ENCODE peak calls at places on chromosomes 4 and X, in four cellular contexts. U is fibroblast of lung; X is naive thymus-derived CD8-positive, alpha-beta T cell; Z is HTR-8/SVneo. G is an unnamed sample.

GRCh38 chrX:17459008-17459407 is 84.0 kb downstream of the NHS start:
- DNase-seq in U (peak), X (no peak), Z (no peak), G (peak)

GRCh38 chr4:70577220-70577927 is 14.7 kb upstream of the AMBN start:
- DNase-seq in U (no peak), X (no peak), Z (no peak), G (no peak)

GRCh38 chrX:42127563-42127962 is 204.2 kb upstream of the CASK start:
- DNase-seq in U (no peak), X (no peak), Z (no peak), G (no peak)

GRCh38 chrX:15150578-15150977 is 119.3 kb downstream of the ASB9 start:
- DNase-seq in U (no peak), X (no peak), Z (no peak), G (no peak)

GRCh38 chr4:152063301-152064235 is 302.8 kb upstream of the GATB start:
- DNase-seq in U (peak), X (no peak), Z (no peak), G (peak)

GRCh38 chr4:11805837-11806236 is 377.1 kb upstream of the HS3ST1 start:
- DNase-seq in U (peak), X (no peak), Z (no peak), G (peak)

GRCh38 chr4:125096662-125097061 is 218.1 kb upstream of the FAT4 start:
- DNase-seq in U (no peak), X (no peak), Z (no peak), G (no peak)

GRCh38 chr4:153084939-153085630 is 119.2 kb upstream of the TRIM2 start:
- DNase-seq in U (peak), X (peak), Z (peak), G (peak)

GRCh38 chr4:105715692-105716278 is 7.2 kb downstream of the GSTCD start:
- DNase-seq in U (peak), X (no peak), Z (peak), G (peak)

GRCh38 chr4:77905651-77906263 is 43.1 kb downstream of the MRPL1 start:
- DNase-seq in U (no peak), X (no peak), Z (no peak), G (no peak)

GRCh38 chrX:128973033-128973432 is 550.3 kb downstream of the SMARCA1 start:
- DNase-seq in U (no peak), X (no peak), Z (no peak), G (no peak)

GRCh38 chrX:34521563-34521962 is 135.5 kb downstream of the TMEM47 start:
- DNase-seq in U (no peak), X (no peak), Z (no peak), G (peak)

GRCh38 chrX:18946157-18946556 is 37.8 kb downstream of the PHKA2 start:
- DNase-seq in U (peak), X (no peak), Z (no peak), G (no peak)

GRCh38 chrX:37509349-37509748 is 62.1 kb upstream of the LANCL3 start:
- DNase-seq in U (no peak), X (no peak), Z (no peak), G (peak)

GRCh38 chr4:3767569-3768288 is 1.5 kb downstream of the ADRA2C start:
- DNase-seq in U (peak), X (no peak), Z (no peak), G (no peak)

GRCh38 chr4:118738999-118739690 is 54.0 kb downstream of the METTL14 start:
- DNase-seq in U (no peak), X (no peak), Z (no peak), G (no peak)

GRCh38 chr4:112633477-112634235 is 3.1 kb downstream of the ZGRF1 start:
- DNase-seq in U (peak), X (no peak), Z (peak), G (peak)

GRCh38 chr4:109803924-109804571 is 2.2 kb upstream of the CFI start:
- DNase-seq in U (peak), X (no peak), Z (peak), G (peak)

GRCh38 chrX:46547857-46548256 is 2.6 kb upstream of the ZNF674 start:
- DNase-seq in U (peak), X (no peak), Z (no peak), G (peak)

GRCh38 chr4:74311696-74312313 is 3.5 kb downstream of the EPGN start:
- DNase-seq in U (peak), X (no peak), Z (peak), G (peak)

GRCh38 chrX:3345281-3346081 is 971 bp downstream of the MXRA5 start:
- DNase-seq in U (peak), X (no peak), Z (peak), G (peak)

GRCh38 chr4:129246850-129247542 is 151.0 kb downstream of the C4orf33 start:
- DNase-seq in U (no peak), X (no peak), Z (no peak), G (no peak)

GRCh38 chr4:182273191-182273935 is 30.2 kb downstream of the TENM3 start:
- DNase-seq in U (no peak), X (no peak), Z (no peak), G (no peak)

GRCh38 chr4:170386511-170386910 is 296.8 kb upstream of the AADAT start:
- DNase-seq in U (peak), X (no peak), Z (peak), G (no peak)

G was measured in LHCN-M2.